ENCODE peak calls at places on chromosomes 16 and 17, in nine cellular contexts. D is NCI-H1092; O is Calu3; B is naive thymus-derived CD4-positive, alpha-beta T cell; M is right lobe of liver; V is ELR; N is HCEC 1CT; I is neural progenitor cell; J is NCI-H460. E is an unnamed sample.

GRCh38 chr17:63827801-63828221 is 348 bp upstream of the FTSJ3 start:
- DNase-seq in D (no peak), O (no peak), B (no peak), M (no peak), V (peak), N (no peak), I (no peak), J (no peak), E (no peak)

GRCh38 chr17:7238418-7239090 is 703 bp downstream of the PHF23 start:
- DNase-seq in D (no peak), O (no peak), B (no peak), M (no peak), V (peak), N (no peak), I (peak), J (no peak), E (no peak)

GRCh38 chr17:1054656-1055055 is 57.7 kb downstream of the TIMM22 start:
- DNase-seq in D (no peak), O (no peak), B (no peak), M (no peak), V (no peak), N (no peak), I (no peak), J (no peak), E (no peak)

GRCh38 chr17:66386789-66387351 is 84.5 kb downstream of the PRKCA start:
- DNase-seq in D (no peak), O (peak), B (no peak), M (no peak), V (no peak), N (no peak), I (no peak), J (no peak), E (no peak)

GRCh38 chr17:8963665-8964258 is 1.7 kb downstream of the PIK3R5 start:
- DNase-seq in D (no peak), O (no peak), B (no peak), M (peak), V (no peak), N (no peak), I (peak), J (no peak), E (no peak)

GRCh38 chr17:49521521-49522185 is 26.6 kb downstream of the NGFR start:
- DNase-seq in D (no peak), O (no peak), B (no peak), M (no peak), V (no peak), N (no peak), I (no peak), J (no peak), E (no peak)

GRCh38 chr17:81195941-81196495 is 26.7 kb downstream of the CEP131 start:
- DNase-seq in D (no peak), O (no peak), B (no peak), M (no peak), V (no peak), N (no peak), I (no peak), J (no peak), E (no peak)

GRCh38 chr16:2786826-2787151 is 571 bp downstream of the PRSS33 start:
- DNase-seq in D (no peak), O (no peak), B (no peak), M (no peak), V (no peak), N (no peak), I (no peak), J (no peak), E (no peak)

GRCh38 chr17:50953831-50954601 is 87.9 kb upstream of the TOB1 start:
- DNase-seq in D (no peak), O (no peak), B (no peak), M (peak), V (no peak), N (peak), I (peak), J (no peak), E (no peak)

GRCh38 chr17:45784583-45785372 is 658 bp downstream of the CRHR1 start:
- DNase-seq in D (no peak), O (peak), B (no peak), M (no peak), V (peak), N (no peak), I (peak), J (no peak), E (no peak)

GRCh38 chr16:84988328-84989080 is 22.8 kb downstream of the ZDHHC7 start:
- DNase-seq in D (no peak), O (no peak), B (no peak), M (no peak), V (no peak), N (no peak), I (no peak), J (no peak), E (no peak)

GRCh38 chr17:8160741-8161221 is 2.0 kb downstream of the VAMP2 start:
- DNase-seq in D (no peak), O (no peak), B (no peak), M (no peak), V (no peak), N (no peak), I (no peak), J (no peak), E (no peak)

GRCh38 chr16:79008036-79008868 is 592.3 kb downstream of the MAF start:
- DNase-seq in D (no peak), O (no peak), B (no peak), M (no peak), V (no peak), N (no peak), I (no peak), J (no peak), E (no peak)

GRCh38 chr17:66727634-66728570 is 107.0 kb upstream of the CACNG5 start:
- DNase-seq in D (peak), O (peak), B (no peak), M (peak), V (peak), N (peak), I (peak), J (peak), E (peak)

GRCh38 chr17:70378005-70378404 is 208.7 kb downstream of the KCNJ2 start:
- DNase-seq in D (no peak), O (no peak), B (no peak), M (no peak), V (no peak), N (no peak), I (no peak), J (no peak), E (no peak)

GRCh38 chr17:82392967-82393366 is 21.4 kb downstream of the UTS2R start:
- DNase-seq in D (no peak), O (no peak), B (no peak), M (no peak), V (no peak), N (no peak), I (no peak), J (no peak), E (no peak)

GRCh38 chr17:75995385-75995925 is 5.2 kb upstream of the CDK3 start:
- DNase-seq in D (no peak), O (no peak), B (no peak), M (no peak), V (no peak), N (no peak), I (no peak), J (no peak), E (no peak)

GRCh38 chr17:4920351-4921048 is 11.6 kb upstream of the GP1BA start:
- DNase-seq in D (no peak), O (no peak), B (no peak), M (peak), V (no peak), N (peak), I (no peak), J (no peak), E (no peak)

GRCh38 chr17:50218771-50219315 is 17.4 kb upstream of the COL1A1 start:
- DNase-seq in D (no peak), O (peak), B (no peak), M (no peak), V (peak), N (peak), I (no peak), J (no peak), E (no peak)

GRCh38 chr16:17364319-17365210 is 106.2 kb downstream of the XYLT1 start:
- DNase-seq in D (no peak), O (peak), B (peak), M (no peak), V (peak), N (peak), I (no peak), J (no peak), E (peak)

E was measured in CD4-positive, alpha-beta memory T cell.